ENCODE peak calls at places on chromosomes 16 and 17, in four cellular contexts. Q, E, P and X are unnamed samples.

GRCh38 chr17:7213895-7214299 is 5.7 kb downstream of the DLG4 start:
- DNase-seq in Q (peak), E (peak), P (no peak), X (peak)

GRCh38 chr16:29743827-29744531 is 1.8 kb downstream of the C16orf54 start:
- DNase-seq in Q (no peak), E (no peak), P (no peak), X (no peak)

GRCh38 chr17:60599220-60599619 is 773 bp upstream of the PPM1D start:
- DNase-seq in Q (peak), E (no peak), P (no peak), X (no peak)

GRCh38 chr17:43615330-43615729 is 46.4 kb downstream of the MEOX1 start:
- DNase-seq in Q (no peak), E (no peak), P (no peak), X (no peak)

GRCh38 chr17:67280279-67280678 is 35.3 kb upstream of the HELZ start:
- DNase-seq in Q (no peak), E (no peak), P (no peak), X (no peak)

GRCh38 chr17:4345569-4345968 is 20.9 kb downstream of the UBE2G1 start:
- DNase-seq in Q (no peak), E (no peak), P (no peak), X (no peak)

GRCh38 chr17:83176956-83177583 is 97.7 kb downstream of the METRNL start:
- DNase-seq in Q (no peak), E (no peak), P (no peak), X (peak)

GRCh38 chr17:1271441-1271840 is 1.2 kb downstream of the BHLHA9 start:
- DNase-seq in Q (no peak), E (no peak), P (no peak), X (no peak)

GRCh38 chr17:81681672-81682071 is 1.9 kb downstream of the ARL16 start:
- DNase-seq in Q (no peak), E (no peak), P (no peak), X (no peak)

GRCh38 chr16:25707982-25708583 is 16.3 kb downstream of the HS3ST4 start:
- DNase-seq in Q (peak), E (peak), P (no peak), X (peak)

GRCh38 chr17:64393000-64393402 is 2.3 kb upstream of the PECAM1 start:
- DNase-seq in Q (no peak), E (peak), P (no peak), X (no peak)

GRCh38 chr17:73639926-73640325 is 4.3 kb downstream of the SDK2 start:
- DNase-seq in Q (no peak), E (no peak), P (no peak), X (no peak)

GRCh38 chr17:80101946-80102706 is 745 bp downstream of the GAA start:
- DNase-seq in Q (peak), E (peak), P (no peak), X (no peak)

GRCh38 chr17:76831316-76831715 is 36.9 kb upstream of the MGAT5B start:
- DNase-seq in Q (no peak), E (no peak), P (no peak), X (no peak)

GRCh38 chr16:5015351-5015750 is 18.4 kb downstream of the NAGPA start:
- DNase-seq in Q (peak), E (peak), P (no peak), X (no peak)

GRCh38 chr16:73483076-73483791 is 435.3 kb upstream of the ZFHX3 start:
- DNase-seq in Q (no peak), E (no peak), P (no peak), X (peak)

GRCh38 chr17:67246648-67247415 is 1.8 kb upstream of the HELZ start:
- DNase-seq in Q (no peak), E (peak), P (peak), X (peak)

GRCh38 chr16:58506241-58507194 is 6.6 kb downstream of the NDRG4 start:
- DNase-seq in Q (peak), E (no peak), P (no peak), X (no peak)

GRCh38 chr17:40532520-40533253 is 31.3 kb upstream of the TNS4 start:
- DNase-seq in Q (no peak), E (no peak), P (no peak), X (peak)

DNA sequence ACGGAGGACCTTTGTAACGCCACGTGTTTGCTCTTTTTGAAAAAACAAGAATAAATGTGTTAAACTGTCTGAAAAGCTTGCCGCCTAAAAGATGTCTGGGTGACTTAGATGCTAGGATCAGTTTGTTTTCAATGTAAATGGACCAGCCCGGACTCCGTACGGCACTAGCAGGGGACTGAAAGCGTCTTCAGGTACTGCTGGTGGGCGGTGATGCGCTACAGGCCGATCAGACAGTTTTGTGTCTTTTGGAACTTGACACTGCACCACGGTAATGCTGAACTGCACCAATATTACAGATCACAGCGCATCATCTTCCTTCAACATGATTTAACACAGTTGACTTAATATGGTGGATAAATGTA is 721 bp upstream of the MBTPS1 start:
- DNase-seq in Q (peak), E (peak), P (no peak), X (no peak)
- TF ChIP-seq USF1 in Q (no peak), E (no peak), P (no peak), X (no peak)

DNA sequence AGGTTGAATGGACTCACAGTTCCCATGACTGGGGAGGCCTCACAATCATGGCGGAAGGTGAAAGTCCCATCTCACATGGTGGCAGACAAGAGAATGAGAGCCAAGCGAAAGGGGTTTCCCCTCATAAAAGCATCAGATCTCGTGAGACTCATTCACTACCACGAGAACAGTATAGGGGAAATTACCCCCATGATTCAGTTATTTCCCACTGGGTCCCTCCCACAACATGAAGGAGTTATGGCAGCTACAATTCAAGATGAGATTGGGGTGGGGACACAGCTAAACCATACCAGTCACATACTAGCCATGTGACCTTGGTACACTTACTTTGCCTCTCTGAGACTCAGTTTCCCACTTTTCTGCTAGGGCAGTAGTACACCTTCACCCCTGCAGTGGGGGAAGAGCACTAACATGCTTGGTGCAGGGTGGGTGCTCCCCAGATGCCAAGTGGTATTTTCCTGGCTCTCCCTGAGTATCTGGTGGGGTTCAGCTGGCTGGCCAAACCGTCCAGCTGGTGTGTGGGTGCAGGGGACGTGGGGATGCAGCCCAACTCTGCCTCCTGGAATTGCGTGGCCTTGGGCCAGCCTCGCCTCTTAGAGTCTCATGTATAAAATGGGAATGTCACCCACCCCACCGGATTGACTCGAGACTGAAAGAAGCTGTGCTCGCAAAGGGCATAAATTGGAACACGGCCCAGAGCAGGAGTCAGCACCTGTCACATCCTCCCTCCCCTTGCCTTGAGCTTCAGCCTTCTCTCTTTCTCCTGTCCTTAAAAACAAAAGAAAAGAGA is 364.0 kb downstream of the CPPED1 start:
- DNase-seq in Q (no peak), E (no peak), P (no peak), X (no peak)
- TF ChIP-seq USF1 in Q (no peak), E (no peak), P (no peak), X (no peak)

GRCh38 chr17:38449364-38449763 is 21.1 kb downstream of the ARHGAP23 start:
- DNase-seq in Q (no peak), E (no peak), P (no peak), X (peak)
- TF ChIP-seq USF1 in Q (no peak), E (no peak), P (no peak), X (no peak)

DNA sequence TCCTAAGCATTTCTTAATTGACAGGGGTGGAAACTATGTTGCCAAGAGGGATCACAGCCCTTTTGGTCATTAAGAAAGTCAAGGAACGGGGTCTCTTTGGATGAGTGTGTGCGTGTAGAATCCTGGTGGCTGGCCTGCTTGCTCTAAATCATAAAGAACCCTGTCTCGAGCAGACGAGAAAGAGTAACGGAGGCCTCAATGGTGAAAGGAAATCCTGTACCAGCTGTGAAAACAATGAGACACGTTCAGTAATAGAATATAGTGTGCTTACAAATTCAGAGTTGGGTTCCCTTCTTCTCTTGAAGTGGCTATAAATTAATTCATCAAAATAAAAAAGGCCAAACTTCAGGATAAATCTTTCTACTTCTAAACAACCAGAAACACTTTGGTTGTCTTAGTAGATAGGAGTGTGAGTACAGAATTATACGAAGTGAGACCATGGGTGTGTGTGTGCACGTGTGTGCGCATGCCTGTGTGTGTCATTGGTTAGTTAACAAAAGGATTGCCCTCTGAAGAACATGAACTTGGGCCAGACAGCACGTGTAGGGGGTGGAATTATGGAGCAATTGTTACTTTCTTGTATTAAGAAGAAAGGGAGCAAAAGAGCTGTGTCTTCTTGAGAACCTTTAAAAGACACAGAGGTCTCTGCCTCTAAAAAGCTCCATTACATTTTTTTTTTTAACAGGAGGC is 48.5 kb downstream of the WWOX start:
- DNase-seq in Q (no peak), E (no peak), P (no peak), X (no peak)
- TF ChIP-seq USF1 in Q (no peak), E (no peak), P (no peak), X (no peak)

GRCh38 chr16:87133112-87133850 is 183.9 kb downstream of the C16orf95 start:
- DNase-seq in Q (no peak), E (no peak), P (no peak), X (no peak)

GRCh38 chr16:87131061-87131995 is 185.9 kb downstream of the C16orf95 start:
- DNase-seq in Q (no peak), E (no peak), P (no peak), X (no peak)

GRCh38 chr16:87133966-87134945 is 182.9 kb downstream of the C16orf95 start:
- DNase-seq in Q (no peak), E (no peak), P (no peak), X (no peak)

GRCh38 chr16:87131996-87132345 is 185.2 kb downstream of the C16orf95 start:
- DNase-seq in Q (no peak), E (no peak), P (no peak), X (no peak)

GRCh38 chr16:87132361-87133014 is 184.7 kb downstream of the C16orf95 start:
- DNase-seq in Q (no peak), E (no peak), P (no peak), X (no peak)
- TF ChIP-seq USF1 in Q (no peak), E (no peak), P (no peak), X (no peak)

GRCh38 chr17:42405076-42405475 is 16.8 kb upstream of the STAT3 start:
- DNase-seq in Q (no peak), E (no peak), P (no peak), X (no peak)

GRCh38 chr17:42404326-42405055 is 16.2 kb upstream of the STAT3 start:
- DNase-seq in Q (no peak), E (no peak), P (no peak), X (no peak)

GRCh38 chr17:42402121-42402516 is 13.9 kb upstream of the STAT3 start:
- DNase-seq in Q (no peak), E (no peak), P (no peak), X (no peak)

GRCh38 chr17:42405963-42406495 is 17.0 kb downstream of the CAVIN1 start:
- DNase-seq in Q (peak), E (peak), P (no peak), X (peak)

DNA sequence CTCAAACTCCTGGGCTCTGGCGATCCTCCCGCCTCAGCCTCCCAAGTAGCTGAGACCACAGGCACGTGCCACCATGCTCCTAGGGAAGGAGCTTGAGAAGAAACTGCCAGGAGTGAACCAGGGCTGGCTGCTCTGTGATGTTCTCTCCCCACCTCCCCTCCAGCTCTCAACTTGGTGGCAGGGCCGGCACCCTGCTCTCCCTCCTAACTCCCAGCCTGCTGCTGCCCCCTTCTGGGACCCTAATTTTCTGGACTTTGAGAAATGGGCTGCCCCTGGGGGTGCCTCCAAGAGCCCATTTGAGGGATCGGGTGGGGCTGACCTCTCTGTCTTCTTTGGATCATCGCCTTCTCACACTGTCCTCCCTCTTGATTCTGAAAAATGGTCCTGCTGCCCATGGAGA is 14.9 kb upstream of the STAT3 start:
- DNase-seq in Q (peak), E (peak), P (no peak), X (peak)
- TF ChIP-seq USF1 in Q (no peak), E (no peak), P (no peak), X (no peak)